ENCODE peak calls at places on chromosome 20, in six cellular contexts. D is IMR-90, R is neuronal stem cell, U is mesenchymal stem cell, K is H9, A is H1. L is an unnamed sample.

GRCh38 chr20:51275816-51276215 is 252.9 kb upstream of the KCNG1 start:
- DNase-seq in D (peak; percentile 39), R (no peak), U (no peak), K (no peak), A (no peak), L (no peak)

GRCh38 chr20:1741309-1742048 is 83.9 kb upstream of the SIRPG start:
- DNase-seq in D (no peak), R (no peak), U (no peak), K (no peak), A (no peak), L (no peak)

GRCh38 chr20:1567392-1568165 is 10.1 kb upstream of the SIRPD start:
- DNase-seq in D (peak; percentile 27), R (no peak), U (no peak), K (no peak), A (no peak), L (peak; percentile 36)

GRCh38 chr20:4684837-4685413 is 36.8 kb upstream of the PRND start:
- DNase-seq in D (peak; percentile 84), R (no peak), U (peak; percentile 94), K (no peak), A (no peak), L (no peak)

GRCh38 chr20:9119776-9120175 is 50.9 kb downstream of the PLCB4 start:
- DNase-seq in D (no peak), R (no peak), U (no peak), K (no peak), A (no peak), L (peak; percentile 20)

GRCh38 chr20:48397689-48398005 is 430.2 kb downstream of the PREX1 start:
- DNase-seq in D (no peak), R (no peak), U (no peak), K (no peak), A (no peak), L (no peak)

GRCh38 chr20:62515826-62516225 is 40.0 kb upstream of the GATA5 start:
- DNase-seq in D (no peak), R (no peak), U (no peak), K (no peak), A (no peak), L (no peak)

GRCh38 chr20:3000852-3001523 is 42.4 kb upstream of the GNRH2 start:
- DNase-seq in D (peak; percentile 75), R (peak; percentile 30), U (peak; percentile 77), K (no peak), A (no peak), L (peak; percentile 86)

GRCh38 chr20:36726168-36726567 is 19.7 kb downstream of the NDRG3 start:
- DNase-seq in D (peak; percentile 34), R (no peak), U (no peak), K (no peak), A (no peak), L (no peak)

GRCh38 chr20:53020834-53021233 is 48.7 kb downstream of the TSHZ2 start:
- DNase-seq in D (no peak), R (no peak), U (no peak), K (no peak), A (no peak), L (no peak)

GRCh38 chr20:11267131-11267761 is 593.4 kb upstream of the JAG1 start:
- DNase-seq in D (peak; percentile 98), R (peak; percentile 51), U (peak; percentile 96), K (peak; percentile 58), A (no peak), L (peak; percentile 61)

GRCh38 chr20:10788877-10789276 is 115.1 kb upstream of the JAG1 start:
- DNase-seq in D (no peak), R (no peak), U (no peak), K (no peak), A (no peak), L (no peak)

GRCh38 chr20:61636531-61637116 is 384.6 kb downstream of the CDH4 start:
- DNase-seq in D (no peak), R (no peak), U (no peak), K (no peak), A (no peak), L (no peak)

GRCh38 chr20:34089655-34090324 is 22.3 kb downstream of the EIF2S2 start:
- DNase-seq in D (no peak), R (no peak), U (no peak), K (no peak), A (no peak), L (no peak)

GRCh38 chr20:37077009-37077408 is 18.8 kb downstream of the RBL1 start:
- DNase-seq in D (no peak), R (no peak), U (no peak), K (no peak), A (no peak), L (no peak)

GRCh38 chr20:25145131-25145530 is 50.4 kb upstream of the ENTPD6 start:
- DNase-seq in D (no peak), R (no peak), U (no peak), K (no peak), A (no peak), L (no peak)

GRCh38 chr20:50762435-50763201 is 31.2 kb downstream of the PARD6B start:
- DNase-seq in D (peak; percentile 76), R (no peak), U (no peak), K (no peak), A (peak; percentile 41), L (peak; percentile 50)

GRCh38 chr20:39850821-39851330 is 838.2 kb downstream of the MAFB start:
- DNase-seq in D (no peak), R (no peak), U (no peak), K (no peak), A (no peak), L (no peak)

DNA sequence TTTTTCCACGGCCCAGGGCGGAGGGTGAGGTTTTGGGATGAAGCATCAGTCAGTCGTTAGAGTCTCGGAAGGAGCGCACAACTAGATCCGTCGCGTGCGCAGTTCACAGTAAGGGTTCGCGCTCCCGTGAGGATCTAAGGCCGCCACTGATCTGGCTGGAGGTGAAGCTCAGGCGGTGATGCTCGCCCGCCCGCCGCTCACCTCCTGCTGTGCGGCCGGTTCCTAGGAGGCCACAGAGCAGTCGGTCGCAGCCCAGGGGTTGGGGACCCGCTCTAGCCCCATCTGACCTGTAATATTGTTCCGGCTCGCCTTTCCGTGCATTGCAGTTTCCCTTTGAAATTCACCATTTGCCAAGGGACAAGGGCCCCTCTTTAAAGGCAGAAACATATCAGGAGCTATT is 244.7 kb downstream of the TFAP2C start:
- DNase-seq in D (no peak), R (no peak), U (no peak), K (no peak), A (no peak), L (no peak)
- H3K14ac ChIP-seq in D (no peak overlapping the region), R (no peak overlapping the region), U (no peak overlapping the region), K (no peak overlapping the region), A (no peak overlapping the region), L (peak overlapping the region; percentile 29)

DNA sequence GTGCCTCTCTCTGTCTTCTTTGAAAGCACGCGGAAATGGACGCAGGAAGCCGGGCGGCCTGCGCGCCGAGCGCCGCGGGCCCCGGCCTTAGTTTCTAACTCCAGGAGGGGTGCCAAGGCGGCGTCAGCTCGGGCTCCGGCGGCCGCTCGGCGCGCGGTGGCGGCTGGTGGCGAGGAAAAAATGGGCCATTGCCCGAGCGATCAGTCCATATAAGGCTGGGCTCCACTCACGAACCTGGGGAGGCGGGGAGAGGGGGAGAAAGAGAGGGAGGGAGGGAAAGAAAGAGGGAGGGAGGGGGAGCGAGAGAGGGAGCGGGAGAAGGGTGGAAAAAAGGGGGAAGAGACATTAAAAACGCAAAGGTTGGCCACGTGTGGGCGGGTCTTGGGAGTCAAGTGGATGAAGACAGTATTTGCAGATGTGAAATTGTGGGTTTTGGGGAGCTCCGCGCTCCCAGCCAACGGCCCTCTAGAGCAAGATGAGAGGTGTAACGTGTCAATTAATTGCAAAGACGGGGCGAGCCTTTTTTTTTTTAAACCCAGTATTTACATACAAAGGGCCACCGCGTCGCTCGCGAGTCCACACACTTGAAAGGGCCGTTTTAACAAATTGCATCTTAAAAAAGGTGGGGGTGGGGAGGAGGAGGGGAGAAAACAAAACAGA is at the start of gene NKX2-2:
- DNase-seq in D (no peak), R (no peak), U (no peak), K (peak; percentile 72), A (peak; percentile 75), L (no peak)
- H4K8ac ChIP-seq in D (no peak within 1 kb of the TSS), R (no peak within 1 kb of the TSS), U (no peak within 1 kb of the TSS), K (no peak within 1 kb of the TSS), A (peak within 1 kb of the TSS; percentile 63), L (no peak within 1 kb of the TSS)

DNA sequence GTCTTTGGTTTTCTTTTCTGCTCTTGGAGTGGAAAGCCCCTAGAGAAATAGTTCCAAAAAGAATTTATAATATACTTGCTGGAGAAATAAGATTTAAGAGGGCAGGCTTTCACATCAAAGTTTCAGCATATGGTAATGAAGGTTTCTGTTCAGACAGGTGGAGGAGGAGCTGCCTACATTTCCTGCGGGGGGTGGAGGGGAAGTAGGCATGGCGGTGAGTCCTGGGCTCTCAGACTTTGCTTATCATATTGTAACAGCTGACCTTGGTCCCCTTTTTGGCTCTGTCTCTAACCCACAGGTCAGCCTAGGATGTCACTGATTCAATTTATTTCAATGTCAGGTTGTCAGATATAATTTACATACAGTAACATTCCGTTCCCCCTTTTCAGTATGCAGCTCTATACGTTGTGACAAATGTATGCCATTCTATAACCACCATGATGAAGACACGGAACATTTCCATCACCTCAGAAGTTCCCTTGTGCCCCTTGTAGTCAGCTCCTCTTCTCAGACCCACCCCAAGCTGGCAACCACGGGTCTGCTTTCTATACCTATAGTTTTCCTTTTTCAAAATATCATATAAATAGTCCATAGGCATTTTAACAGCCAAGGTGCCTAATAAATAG is 77.6 kb upstream of the GGTLC1 start:
- DNase-seq in D (no peak), R (no peak), U (no peak), K (no peak), A (no peak), L (no peak)
- H3K14ac ChIP-seq in D (no peak overlapping the region), R (no peak overlapping the region), U (no peak overlapping the region), K (no peak overlapping the region), A (no peak overlapping the region), L (no peak overlapping the region)

GRCh38 chr20:32582659-32583580 is 2.2 kb downstream of the NOL4L start:
- DNase-seq in D (no peak), R (peak; percentile 67), U (peak; percentile 39), K (no peak), A (peak; percentile 72), L (no peak)
- H4K8ac ChIP-seq in D (no peak overlapping the region), R (no peak overlapping the region), U (peak overlapping the region; percentile 82), K (no peak overlapping the region), A (peak overlapping the region; percentile 68), L (peak overlapping the region; percentile 55)

DNA sequence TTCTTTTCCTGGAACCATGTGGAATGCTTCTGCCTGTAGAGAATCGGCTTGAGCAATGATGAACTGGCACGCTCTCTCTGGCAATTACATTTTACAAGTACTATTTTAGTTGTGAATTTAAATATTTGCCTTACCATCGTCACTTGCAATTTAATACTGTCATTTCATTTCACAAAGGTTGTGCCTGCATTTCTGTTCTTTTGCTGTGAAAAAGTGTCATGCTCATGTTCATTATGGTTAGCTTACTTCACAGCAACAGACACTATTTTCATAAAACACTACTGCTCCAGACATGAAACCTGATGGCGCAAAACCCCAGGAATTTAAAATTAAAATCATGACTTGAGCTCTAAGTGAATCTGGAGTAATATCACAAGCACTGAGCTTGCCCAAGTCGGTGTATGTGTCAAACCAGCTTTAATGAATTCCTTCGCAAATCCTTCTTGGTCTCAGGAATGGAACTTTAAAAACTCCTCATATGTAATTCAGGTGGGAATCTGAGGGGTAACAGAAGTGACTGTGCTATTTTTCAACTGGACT is 59.8 kb upstream of the EMILIN3 start:
- DNase-seq in D (no peak), R (no peak), U (no peak), K (no peak), A (no peak), L (no peak)
- H3K14ac ChIP-seq in D (no peak overlapping the region), R (no peak overlapping the region), U (no peak overlapping the region), K (no peak overlapping the region), A (no peak overlapping the region), L (no peak overlapping the region)

L was measured in trophoblast cell.